ENCODE peak calls at places on chromosomes 2 and 18, in four cellular contexts. K is B cell; Z is CD8-positive, alpha-beta memory T cell; J is HFFc6. E is an unnamed sample.

GRCh38 chr18:49030692-49031443 is 80.1 kb upstream of the SMAD7 start:
- DNase-seq in K (no peak), Z (no peak), J (no peak), E (no peak)

GRCh38 chr18:70422061-70422965 is 133.5 kb downstream of the SOCS6 start:
- DNase-seq in K (no peak), Z (no peak), J (peak), E (no peak)

GRCh38 chr18:33700513-33700976 is 122.5 kb downstream of the ASXL3 start:
- DNase-seq in K (no peak), Z (no peak), J (no peak), E (no peak)

GRCh38 chr18:49021433-49022129 is 70.8 kb upstream of the SMAD7 start:
- DNase-seq in K (no peak), Z (no peak), J (peak), E (peak)

GRCh38 chr18:22710628-22711380 is 222.3 kb upstream of the RBBP8 start:
- DNase-seq in K (no peak), Z (no peak), J (no peak), E (no peak)

GRCh38 chr2:197949224-197949623 is 144.8 kb downstream of the PLCL1 start:
- DNase-seq in K (no peak), Z (no peak), J (no peak), E (no peak)

GRCh38 chr2:143994936-143995335 is 525.0 kb downstream of the ZEB2 start:
- DNase-seq in K (no peak), Z (no peak), J (no peak), E (no peak)

GRCh38 chr18:58087928-58088722 is 44.1 kb downstream of the NEDD4L start:
- DNase-seq in K (no peak), Z (no peak), J (no peak), E (no peak)

GRCh38 chr18:7633171-7633570 is 66.1 kb downstream of the PTPRM start:
- DNase-seq in K (no peak), Z (no peak), J (no peak), E (no peak)

GRCh38 chr18:75141734-75142133 is 67.2 kb downstream of the PTGR3 start:
- DNase-seq in K (no peak), Z (no peak), J (no peak), E (no peak)

GRCh38 chr2:208607694-208608093 is 201.1 kb downstream of the PTH2R start:
- DNase-seq in K (no peak), Z (no peak), J (no peak), E (no peak)

GRCh38 chr18:75407468-75408437 is 19.8 kb downstream of the SMIM21 start:
- DNase-seq in K (no peak), Z (no peak), J (peak), E (no peak)

GRCh38 chr2:64976276-64976675 is 12.9 kb upstream of the SLC1A4 start:
- DNase-seq in K (no peak), Z (no peak), J (no peak), E (no peak)

GRCh38 chr2:174585657-174586056 is 11.9 kb downstream of the WIPF1 start:
- DNase-seq in K (no peak), Z (no peak), J (no peak), E (no peak)

GRCh38 chr2:165902929-165903328 is 50.6 kb downstream of the TTC21B start:
- DNase-seq in K (no peak), Z (peak), J (peak), E (no peak)

GRCh38 chr2:218030409-218031195 is 27.8 kb upstream of the TNS1 start:
- DNase-seq in K (no peak), Z (no peak), J (no peak), E (no peak)

GRCh38 chr2:5111581-5111980 is 580.6 kb upstream of the SOX11 start:
- DNase-seq in K (no peak), Z (no peak), J (no peak), E (no peak)

GRCh38 chr2:17877811-17878221 is 651 bp upstream of the KCNS3 start:
- DNase-seq in K (peak), Z (no peak), J (no peak), E (no peak)

GRCh38 chr18:74286106-74286856 is 5.5 kb downstream of the CYB5A start:
- DNase-seq in K (no peak), Z (no peak), J (peak), E (peak)

GRCh38 chr2:141911485-141912066 is 219.2 kb downstream of the LRP1B start:
- DNase-seq in K (peak), Z (no peak), J (no peak), E (no peak)

E was measured in stimulated activated effector memory CD8-positive, alpha-beta T cell treated with anti-CD3 and anti-CD28 coated beads, Interleukin-12 subunit alpha, Interleukin-12 subunit beta, amount 100 ng/mL, for 72 hours.